ENCODE peak calls at places on chromosomes 7 and 10, in four cellular contexts. One of them, this sample, is unnamed.

GRCh38 chr10:80443531-80443974 is 10.6 kb upstream of the TSPAN14 start:
- DNase-seq in brain microvascular endothelial cell: no peak
- DNase-seq in left ventricle myocardium inferior: no peak
- DNase-seq in adrenal gland: peak; percentile 62
- DNase-seq in this sample: no peak

GRCh38 chr10:129978980-129979379 is 14.9 kb upstream of the EBF3 start:
- DNase-seq in brain microvascular endothelial cell: no peak
- DNase-seq in left ventricle myocardium inferior: no peak
- DNase-seq in adrenal gland: no peak
- DNase-seq in this sample: no peak

GRCh38 chr7:124550036-124550435 is 215.6 kb downstream of the GPR37 start:
- DNase-seq in left ventricle myocardium inferior: no peak
- DNase-seq in adrenal gland: no peak
- DNase-seq in brain microvascular endothelial cell: no peak
- DNase-seq in this sample: peak; percentile 1

GRCh38 chr7:73742338-73742752 is 3.7 kb upstream of the ABHD11 start:
- DNase-seq in left ventricle myocardium inferior: no peak
- DNase-seq in brain microvascular endothelial cell: no peak
- DNase-seq in adrenal gland: no peak
- DNase-seq in this sample: no peak

GRCh38 chr10:99426689-99427088 is 3.7 kb downstream of the GOT1 start:
- DNase-seq in adrenal gland: no peak
- DNase-seq in brain microvascular endothelial cell: no peak
- DNase-seq in left ventricle myocardium inferior: no peak
- DNase-seq in this sample: no peak

GRCh38 chr10:3278771-3279170 is 106.2 kb upstream of the PITRM1 start:
- DNase-seq in left ventricle myocardium inferior: no peak
- DNase-seq in adrenal gland: no peak
- DNase-seq in brain microvascular endothelial cell: no peak
- DNase-seq in this sample: no peak

GRCh38 chr7:39667354-39667923 is 44.1 kb downstream of the RALA start:
- DNase-seq in adrenal gland: no peak
- DNase-seq in brain microvascular endothelial cell: no peak
- DNase-seq in left ventricle myocardium inferior: no peak
- DNase-seq in this sample: peak; percentile 21

GRCh38 chr7:40447345-40447744 is 312.5 kb downstream of the SUGCT start:
- DNase-seq in brain microvascular endothelial cell: no peak
- DNase-seq in left ventricle myocardium inferior: no peak
- DNase-seq in adrenal gland: no peak
- DNase-seq in this sample: no peak

GRCh38 chr10:51377932-51378206 is 303.6 kb downstream of the PRKG1 start:
- DNase-seq in adrenal gland: no peak
- DNase-seq in left ventricle myocardium inferior: no peak
- DNase-seq in brain microvascular endothelial cell: no peak
- DNase-seq in this sample: no peak

GRCh38 chr7:48084727-48085432 is 4.2 kb upstream of the UPP1 start:
- DNase-seq in brain microvascular endothelial cell: peak; percentile 98
- DNase-seq in left ventricle myocardium inferior: peak; percentile 54
- DNase-seq in adrenal gland: peak; percentile 92
- DNase-seq in this sample: peak; percentile 65

GRCh38 chr10:66837990-66838389 is 87.8 kb upstream of the LRRTM3 start:
- DNase-seq in brain microvascular endothelial cell: no peak
- DNase-seq in adrenal gland: no peak
- DNase-seq in left ventricle myocardium inferior: no peak
- DNase-seq in this sample: peak; percentile 26

GRCh38 chr10:101489355-101489754 is 98.7 kb downstream of the POLL start:
- DNase-seq in left ventricle myocardium inferior: no peak
- DNase-seq in brain microvascular endothelial cell: no peak
- DNase-seq in adrenal gland: no peak
- DNase-seq in this sample: peak; percentile 79

GRCh38 chr10:43057831-43058340 is 19.0 kb upstream of the RET start:
- DNase-seq in adrenal gland: no peak
- DNase-seq in brain microvascular endothelial cell: no peak
- DNase-seq in left ventricle myocardium inferior: peak; percentile 4
- DNase-seq in this sample: no peak

GRCh38 chr10:3778708-3779108 is 6.3 kb downstream of the KLF6 start:
- DNase-seq in brain microvascular endothelial cell: no peak
- DNase-seq in adrenal gland: no peak
- DNase-seq in left ventricle myocardium inferior: no peak
- DNase-seq in this sample: no peak

GRCh38 chr7:40598915-40599314 is 464.1 kb downstream of the SUGCT start:
- DNase-seq in brain microvascular endothelial cell: no peak
- DNase-seq in left ventricle myocardium inferior: no peak
- DNase-seq in adrenal gland: no peak
- DNase-seq in this sample: no peak

GRCh38 chr7:67371429-67372305 is 375.0 kb downstream of the TYW1 start:
- DNase-seq in brain microvascular endothelial cell: peak; percentile 74
- DNase-seq in left ventricle myocardium inferior: peak; percentile 20
- DNase-seq in adrenal gland: peak; percentile 73
- DNase-seq in this sample: peak; percentile 85

GRCh38 chr10:49508249-49508648 is 30.7 kb downstream of the ERCC6 start:
- DNase-seq in brain microvascular endothelial cell: no peak
- DNase-seq in adrenal gland: no peak
- DNase-seq in left ventricle myocardium inferior: no peak
- DNase-seq in this sample: no peak

GRCh38 chr7:105799006-105799405 is 77.4 kb downstream of the ATXN7L1 start:
- DNase-seq in left ventricle myocardium inferior: no peak
- DNase-seq in brain microvascular endothelial cell: no peak
- DNase-seq in adrenal gland: no peak
- DNase-seq in this sample: peak; percentile 26

GRCh38 chr7:105799677-105800076 is 76.7 kb downstream of the ATXN7L1 start:
- DNase-seq in left ventricle myocardium inferior: no peak
- DNase-seq in adrenal gland: no peak
- DNase-seq in brain microvascular endothelial cell: no peak
- DNase-seq in this sample: no peak

GRCh38 chr7:105802611-105803520 is 73.5 kb downstream of the ATXN7L1 start:
- DNase-seq in adrenal gland: no peak
- DNase-seq in left ventricle myocardium inferior: no peak
- DNase-seq in brain microvascular endothelial cell: no peak
- DNase-seq in this sample: no peak

GRCh38 chr7:105800849-105801534 is 75.4 kb downstream of the ATXN7L1 start:
- DNase-seq in adrenal gland: no peak
- DNase-seq in brain microvascular endothelial cell: no peak
- DNase-seq in left ventricle myocardium inferior: no peak
- DNase-seq in this sample: no peak

GRCh38 chr7:105800442-105800841 is 76.0 kb downstream of the ATXN7L1 start:
- DNase-seq in brain microvascular endothelial cell: peak; percentile 42
- DNase-seq in left ventricle myocardium inferior: no peak
- DNase-seq in adrenal gland: no peak
- DNase-seq in this sample: no peak
- H3K27ac ChIP-seq in brain microvascular endothelial cell: no peak overlapping the region
- H3K27ac ChIP-seq in left ventricle myocardium inferior: no peak overlapping the region
- H3K27ac ChIP-seq in adrenal gland: no peak overlapping the region
- H3K27ac ChIP-seq in this sample: no peak overlapping the region

DNA sequence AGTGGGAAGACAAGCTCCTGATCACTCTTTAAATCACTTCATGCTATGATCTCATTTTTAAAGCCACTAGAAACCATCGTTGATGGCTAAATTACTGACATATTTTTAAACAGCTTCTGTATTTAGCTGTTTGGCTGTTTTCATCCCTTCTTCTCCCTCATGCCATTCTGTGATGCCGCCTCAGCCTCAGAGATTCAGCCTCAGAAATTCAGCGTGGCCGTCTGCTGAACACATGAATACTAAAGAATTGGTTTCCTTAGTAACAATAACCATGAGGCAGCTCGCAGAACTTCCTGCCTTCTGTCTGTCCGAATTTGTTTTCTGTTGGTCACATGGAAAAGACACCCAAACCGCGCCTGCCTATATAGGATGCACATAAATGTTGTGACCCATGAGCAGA is 31.0 kb upstream of the FZD1 start:
- DNase-seq in left ventricle myocardium inferior: no peak
- DNase-seq in brain microvascular endothelial cell: no peak
- DNase-seq in adrenal gland: no peak
- DNase-seq in this sample: no peak
- H3K4me3 ChIP-seq in left ventricle myocardium inferior: no peak overlapping the region
- H3K4me3 ChIP-seq in brain microvascular endothelial cell: no peak overlapping the region
- H3K4me3 ChIP-seq in adrenal gland: no peak overlapping the region
- H3K4me3 ChIP-seq in this sample: no peak overlapping the region

DNA sequence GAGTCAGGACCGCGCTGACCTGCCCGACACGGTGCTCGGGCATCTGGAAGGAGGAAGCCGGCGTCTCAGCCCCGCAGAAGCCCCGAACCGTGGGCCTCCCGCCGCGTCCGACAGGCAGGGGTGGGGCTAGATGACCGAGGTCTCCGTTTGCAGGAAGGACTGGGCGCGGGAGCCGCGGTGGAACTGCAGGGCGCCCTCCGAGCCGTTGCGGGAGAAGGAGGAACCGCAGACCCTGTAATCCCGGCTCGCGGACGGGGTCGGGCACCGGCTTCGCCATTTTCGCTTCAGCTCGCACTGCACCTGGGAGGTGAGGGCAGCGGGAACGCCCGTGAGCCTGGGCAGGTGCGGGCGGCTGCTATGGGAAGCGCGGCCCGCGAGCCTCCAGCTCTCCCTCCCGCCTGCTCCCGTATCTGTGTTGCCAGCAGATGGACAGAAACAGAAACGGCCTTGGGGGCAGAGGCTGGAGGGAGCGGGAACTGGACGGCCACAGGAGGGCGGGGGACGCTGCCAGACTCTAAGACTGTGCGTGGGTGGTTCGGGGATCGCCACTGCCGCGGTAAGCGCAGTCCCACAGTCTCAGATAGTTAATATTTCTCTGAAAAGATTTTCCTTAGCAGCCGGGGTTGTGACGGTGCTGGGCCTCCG is 114.1 kb downstream of the VIPR2 start:
- DNase-seq in adrenal gland: peak; percentile 75
- DNase-seq in left ventricle myocardium inferior: peak; percentile 55
- DNase-seq in brain microvascular endothelial cell: peak; percentile 10
- DNase-seq in this sample: peak; percentile 31
- H3K27ac ChIP-seq in adrenal gland: no peak overlapping the region
- H3K27ac ChIP-seq in left ventricle myocardium inferior: peak overlapping the region; percentile 84
- H3K27ac ChIP-seq in brain microvascular endothelial cell: no peak overlapping the region
- H3K27ac ChIP-seq in this sample: no peak overlapping the region

DNA sequence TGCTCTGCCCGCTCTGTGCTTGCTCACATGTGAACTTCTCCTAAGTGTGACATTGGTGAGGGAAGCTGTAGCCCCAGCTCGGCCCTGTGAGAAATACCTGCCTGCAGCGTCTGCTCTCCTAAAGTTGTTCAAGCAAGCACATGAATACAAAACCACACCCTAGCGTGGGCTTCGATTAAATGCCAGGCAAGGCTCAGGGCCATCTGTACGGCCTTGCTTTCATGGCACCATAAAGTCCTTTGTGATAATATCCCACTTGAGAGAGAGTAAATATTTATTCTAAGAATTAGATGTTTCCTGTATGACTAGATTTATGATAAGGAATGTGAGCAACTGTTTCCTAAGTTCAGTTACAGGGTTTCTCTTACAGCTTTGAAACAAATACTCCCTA is 262.8 kb upstream of the KLF14 start:
- DNase-seq in adrenal gland: peak; percentile 52
- DNase-seq in brain microvascular endothelial cell: peak; percentile 34
- DNase-seq in left ventricle myocardium inferior: no peak
- DNase-seq in this sample: peak; percentile 64
- H3K4me3 ChIP-seq in adrenal gland: no peak overlapping the region
- H3K4me3 ChIP-seq in brain microvascular endothelial cell: no peak overlapping the region
- H3K4me3 ChIP-seq in left ventricle myocardium inferior: no peak overlapping the region
- H3K4me3 ChIP-seq in this sample: no peak overlapping the region

DNA sequence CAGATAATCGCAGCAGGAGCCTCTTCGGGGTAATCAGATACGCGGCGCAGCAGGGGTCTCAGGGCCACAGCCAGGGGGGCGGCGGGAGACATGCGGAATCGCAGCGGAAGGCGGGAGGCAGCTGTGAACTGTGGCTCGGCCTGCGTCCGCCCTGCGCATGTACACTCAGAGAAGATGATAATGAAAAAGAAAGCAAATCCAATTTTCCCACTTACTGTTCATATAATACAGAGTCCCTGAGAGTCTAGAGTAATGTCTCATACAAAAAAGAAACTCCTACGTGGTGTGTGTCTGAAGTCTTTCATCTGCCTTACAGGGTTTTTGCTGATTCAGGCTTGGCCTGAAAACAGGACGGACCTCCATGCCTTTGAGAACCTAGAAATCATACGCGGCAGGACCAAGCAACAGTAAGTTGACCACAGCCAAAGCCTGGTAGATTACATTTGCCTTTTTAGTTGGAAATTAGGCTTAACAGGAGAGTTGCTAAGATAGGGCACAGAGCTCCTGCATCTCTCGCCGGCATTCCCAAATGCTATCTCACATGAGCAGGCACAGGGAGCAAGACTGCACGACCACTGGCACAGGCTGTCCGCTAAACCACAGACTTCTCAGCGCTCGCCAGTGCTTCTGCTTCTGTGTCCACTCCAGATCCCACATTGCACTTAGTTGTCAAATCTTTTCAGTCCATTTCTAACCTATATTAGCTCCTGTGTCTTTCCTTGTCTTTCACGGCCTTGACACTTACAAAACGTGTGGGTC is 138.7 kb downstream of the EGFR start:
- DNase-seq in brain microvascular endothelial cell: peak; percentile 30
- DNase-seq in adrenal gland: no peak
- DNase-seq in left ventricle myocardium inferior: peak; percentile 49
- DNase-seq in this sample: no peak
- H3K27ac ChIP-seq in brain microvascular endothelial cell: peak overlapping the region; percentile 61
- H3K27ac ChIP-seq in adrenal gland: no peak overlapping the region
- H3K27ac ChIP-seq in left ventricle myocardium inferior: peak overlapping the region; percentile 75
- H3K27ac ChIP-seq in this sample: no peak overlapping the region

This sample was measured in A673.